ENCODE peak calls at places on chromosomes 13 and 19, in five cellular contexts. F is cardiac fibroblast, W is T-helper 17 cell, K is B cell, P is heart right ventricle. M is an unnamed sample.

GRCh38 chr19:49361438-49362047 is 673 bp downstream of the TEAD2 start:
- DNase-seq in F (peak; percentile 70), W (no peak), K (no peak), P (peak; percentile 89), M (peak; percentile 82)

GRCh38 chr13:48159436-48160225 is 64.7 kb upstream of the MED4 start:
- DNase-seq in F (peak; percentile 31), W (no peak), K (no peak), P (no peak), M (no peak)

GRCh38 chr13:99260216-99260615 is 2.0 kb upstream of the GPR18 start:
- DNase-seq in F (no peak), W (no peak), K (no peak), P (no peak), M (no peak)

GRCh38 chr13:44591316-44591715 is 15.2 kb upstream of the TSC22D1 start:
- DNase-seq in F (no peak), W (no peak), K (no peak), P (no peak), M (no peak)

GRCh38 chr19:3682741-3683404 is 17.4 kb downstream of the PIP5K1C start:
- DNase-seq in F (peak; percentile 61), W (no peak), K (no peak), P (no peak), M (no peak)

GRCh38 chr13:60869225-60869624 is 472.2 kb downstream of the TDRD3 start:
- DNase-seq in F (no peak), W (no peak), K (no peak), P (no peak), M (no peak)

GRCh38 chr13:35600137-35600536 is 123.6 kb upstream of the MAB21L1 start:
- DNase-seq in F (peak; percentile 45), W (no peak), K (no peak), P (no peak), M (no peak)

GRCh38 chr19:55640043-55640576 is 692 bp upstream of the ZNF580 start:
- DNase-seq in F (peak; percentile 57), W (peak; percentile 65), K (peak; percentile 66), P (peak; percentile 71), M (peak; percentile 82)

GRCh38 chr13:113737803-113738202 is 21.2 kb upstream of the TMEM255B start:
- DNase-seq in F (no peak), W (no peak), K (no peak), P (no peak), M (no peak)

GRCh38 chr13:30906411-30906990 is 430 bp downstream of the MEDAG start:
- DNase-seq in F (no peak), W (no peak), K (no peak), P (peak; percentile 29), M (no peak)

GRCh38 chr19:18063463-18063862 is 23.3 kb downstream of the IL12RB1 start:
- DNase-seq in F (peak; percentile 32), W (no peak), K (no peak), P (no peak), M (no peak)

GRCh38 chr19:1254081-1254527 is 5.7 kb downstream of the MIDN start:
- DNase-seq in F (peak; percentile 46), W (no peak), K (no peak), P (no peak), M (peak; percentile 94)

GRCh38 chr19:310141-310651 is 19.0 kb upstream of the PLPP2 start:
- DNase-seq in F (no peak), W (no peak), K (no peak), P (no peak), M (no peak)

GRCh38 chr19:2032296-2032941 is 16.9 kb upstream of the BTBD2 start:
- DNase-seq in F (peak; percentile 84), W (peak; percentile 43), K (no peak), P (peak; percentile 94), M (peak; percentile 97)

GRCh38 chr19:48539503-48540096 is 12.4 kb upstream of the SULT2B1 start:
- DNase-seq in F (peak; percentile 84), W (no peak), K (no peak), P (no peak), M (no peak)

GRCh38 chr13:49457221-49457620 is 13.1 kb downstream of the SETDB2 start:
- DNase-seq in F (peak; percentile 39), W (no peak), K (no peak), P (no peak), M (peak; percentile 53)

GRCh38 chr13:84126671-84127171 is 244.4 kb upstream of the SLITRK1 start:
- DNase-seq in F (no peak), W (no peak), K (no peak), P (no peak), M (no peak)

GRCh38 chr13:30464496-30465351 is 1.0 kb downstream of the HMGB1 start:
- DNase-seq in F (peak; percentile 69), W (peak; percentile 70), K (peak; percentile 77), P (peak; percentile 82), M (peak; percentile 82)

GRCh38 chr13:30429235-30429634 is 6.9 kb downstream of the UBE2L5 start:
- DNase-seq in F (no peak), W (no peak), K (no peak), P (no peak), M (no peak)

GRCh38 chr13:51914137-51914493 is 52.3 kb downstream of the CCDC70 start:
- DNase-seq in F (no peak), W (no peak), K (no peak), P (no peak), M (no peak)

GRCh38 chr19:17448190-17448967 is at the start of gene TMEM221:
- DNase-seq in F (peak; percentile 30), W (peak; percentile 49), K (peak; percentile 59), P (peak; percentile 61), M (peak; percentile 60)

GRCh38 chr19:925912-926594 is at the start of gene ARID3A:
- DNase-seq in F (no peak), W (no peak), K (no peak), P (peak; percentile 56), M (peak; percentile 57)

GRCh38 chr19:17475541-17476115 is 5.3 kb downstream of the SLC27A1 start:
- DNase-seq in F (peak; percentile 50), W (no peak), K (no peak), P (peak; percentile 61), M (no peak)

GRCh38 chr19:36638862-36639510 is 27.7 kb downstream of the ZNF461 start:
- DNase-seq in F (peak; percentile 9), W (no peak), K (no peak), P (no peak), M (no peak)

GRCh38 chr19:7926727-7927604 is 1.0 kb upstream of the CTXN1 start:
- DNase-seq in F (no peak), W (no peak), K (no peak), P (no peak), M (no peak)

GRCh38 chr13:24854311-24854710 is 90.3 kb downstream of the RNF17 start:
- DNase-seq in F (no peak), W (no peak), K (no peak), P (no peak), M (no peak)

GRCh38 chr19:45179848-45180370 is 1.3 kb downstream of the BLOC1S3 start:
- DNase-seq in F (no peak), W (no peak), K (no peak), P (no peak), M (no peak)

GRCh38 chr13:38180670-38181069 is 169.0 kb upstream of the UFM1 start:
- DNase-seq in F (no peak), W (no peak), K (no peak), P (no peak), M (no peak)

GRCh38 chr13:34340534-34340933 is 522.6 kb downstream of the RFC3 start:
- DNase-seq in F (peak; percentile 63), W (no peak), K (no peak), P (no peak), M (peak; percentile 50)

GRCh38 chr13:44540761-44541434 is 35.2 kb downstream of the TSC22D1 start:
- DNase-seq in F (no peak), W (no peak), K (no peak), P (no peak), M (no peak)

GRCh38 chr19:44764975-44765948 is 12.4 kb upstream of the CBLC start:
- DNase-seq in F (peak; percentile 69), W (no peak), K (no peak), P (no peak), M (peak; percentile 81)

GRCh38 chr19:8460516-8461298 is 15.9 kb downstream of the HNRNPM start:
- DNase-seq in F (no peak), W (no peak), K (no peak), P (no peak), M (no peak)

GRCh38 chr19:1163934-1164683 is 10.0 kb downstream of the SBNO2 start:
- DNase-seq in F (no peak), W (no peak), K (no peak), P (no peak), M (no peak)

GRCh38 chr13:51761638-51762350 is 42.2 kb downstream of the DHRS12 start:
- DNase-seq in F (peak; percentile 31), W (no peak), K (peak; percentile 25), P (peak; percentile 35), M (no peak)

GRCh38 chr19:55554302-55554701 is 9.0 kb upstream of the SBK3 start:
- DNase-seq in F (no peak), W (no peak), K (no peak), P (no peak), M (no peak)

GRCh38 chr19:44753932-44754742 is 5.6 kb downstream of the BCL3 start:
- DNase-seq in F (peak; percentile 89), W (peak; percentile 47), K (peak; percentile 78), P (peak; percentile 94), M (peak; percentile 95)

GRCh38 chr13:80361883-80362327 is 21.0 kb upstream of the SPRY2 start:
- DNase-seq in F (no peak), W (no peak), K (no peak), P (no peak), M (no peak)

GRCh38 chr13:106418556-106418955 is 116.9 kb downstream of the EFNB2 start:
- DNase-seq in F (peak; percentile 28), W (no peak), K (no peak), P (no peak), M (no peak)